ENCODE peak calls at places on chromosome 19, in nine cellular contexts. N is CD8-positive, alpha-beta memory T cell; C is stimulated activated CD8-positive, alpha-beta memory T cell treated with anti-CD3 and anti-CD28 coated beads, Interleukin-12 subunit alpha, Interleukin-12 subunit beta, amount 100 ng/mL, for 1 hour; J is lower lobe of right lung; Q is stimulated activated CD4-positive, alpha-beta T cell treated with anti-CD3 and anti-CD28 coated beads, Interleukin-4, amount 100 ng/mL, for 48 hours; U is activated CD4-positive, alpha-beta T cell treated with anti-CD3 and anti-CD28 coated beads, Interleukin-2, amount 10 ng/mL, durations not matched to agents 7 days and 5 days; Y is gastrocnemius medialis; L is spleen; R is pancreas. A is an unnamed sample.

GRCh38 chr19:43464089-43464775 is 1.2 kb downstream of the LYPD3 start:
- DNase-seq in Q (peak; percentile 59), Y (no peak), N (no peak), U (no peak), C (peak; percentile 67), L (peak; percentile 93), J (peak; percentile 85), R (peak; percentile 84), A (peak; percentile 83)

GRCh38 chr19:5046339-5047039 is 77.6 kb downstream of the KDM4B start:
- DNase-seq in L (peak; percentile 64), R (peak; percentile 93), Q (no peak), J (peak; percentile 74), U (no peak), Y (peak; percentile 68), N (no peak), C (no peak), A (peak; percentile 83)

GRCh38 chr19:16899566-16900075 is 10.8 kb downstream of the F2RL3 start:
- DNase-seq in J (peak; percentile 73), R (no peak), Q (peak; percentile 19), C (no peak), Y (no peak), N (no peak), L (peak; percentile 84), U (peak; percentile 46), A (no peak)

GRCh38 chr19:58559275-58560006 is 1.0 kb upstream of the UBE2M start:
- DNase-seq in N (peak; percentile 47), Y (peak; percentile 92), C (peak; percentile 51), J (peak; percentile 93), R (peak; percentile 95), U (peak; percentile 82), Q (peak; percentile 82), L (peak; percentile 95), A (peak; percentile 93)

GRCh38 chr19:5719274-5719960 is 529 bp downstream of the LONP1 start:
- DNase-seq in L (no peak), N (no peak), Y (no peak), J (peak; percentile 63), R (no peak), C (peak; percentile 13), U (peak; percentile 39), Q (no peak), A (no peak)

GRCh38 chr19:16070366-16070990 is 5.8 kb upstream of the TPM4 start:
- DNase-seq in R (no peak), J (peak; percentile 90), C (peak; percentile 84), U (peak; percentile 89), L (peak; percentile 96), Q (peak; percentile 71), N (peak; percentile 88), Y (peak; percentile 45), A (peak; percentile 88)

GRCh38 chr19:3969435-3970312 is 1.2 kb downstream of the DAPK3 start:
- DNase-seq in Q (no peak), U (no peak), R (no peak), J (no peak), C (no peak), Y (peak; percentile 87), N (no peak), L (no peak), A (peak; percentile 82)

GRCh38 chr19:20367811-20368294 is 197.7 kb downstream of the ZNF737 start:
- DNase-seq in C (no peak), J (no peak), N (no peak), U (no peak), L (no peak), R (no peak), Y (no peak), Q (no peak), A (no peak)

GRCh38 chr19:23470873-23471555 is 75.7 kb upstream of the ZNF91 start:
- DNase-seq in J (no peak), Q (no peak), U (no peak), C (no peak), L (no peak), N (no peak), Y (no peak), R (peak; percentile 41), A (no peak)

GRCh38 chr19:18113827-18114226 is 16.2 kb downstream of the MAST3 start:
- DNase-seq in J (no peak), N (no peak), C (no peak), Y (no peak), U (no peak), Q (no peak), R (no peak), L (no peak), A (no peak)

GRCh38 chr19:18193388-18194207 is 580 bp downstream of the MPV17L2 start:
- DNase-seq in J (no peak), L (peak; percentile 83), N (no peak), Y (peak; percentile 33), C (no peak), R (no peak), Q (no peak), U (no peak), A (no peak)

GRCh38 chr19:18514800-18515682 is 6.8 kb downstream of the ELL start:
- DNase-seq in Q (no peak), L (peak; percentile 90), N (peak; percentile 58), Y (peak; percentile 66), R (no peak), J (peak; percentile 87), C (no peak), U (no peak), A (no peak)

GRCh38 chr19:55369651-55370304 is 485 bp downstream of the IL11 start:
- DNase-seq in L (no peak), N (peak; percentile 31), Q (no peak), R (peak; percentile 78), Y (no peak), J (peak; percentile 50), U (no peak), C (no peak), A (no peak)

GRCh38 chr19:34428549-34429285 is 536 bp downstream of the UBA2 start:
- DNase-seq in N (no peak), L (no peak), R (no peak), Q (peak; percentile 22), U (peak; percentile 47), Y (peak; percentile 85), J (peak; percentile 59), C (no peak), A (peak; percentile 51)

GRCh38 chr19:43465468-43466120 is at the start of gene LYPD3:
- DNase-seq in Q (no peak), N (no peak), Y (no peak), U (no peak), L (peak; percentile 78), C (no peak), R (peak; percentile 72), J (no peak), A (no peak)

GRCh38 chr19:2250765-2251576 is 1.8 kb downstream of the AMH start:
- DNase-seq in L (no peak), J (no peak), R (peak; percentile 77), Q (no peak), N (no peak), Y (no peak), C (no peak), U (no peak), A (no peak)